ENCODE peak calls at places on chromosomes 7 and 10, in eight cellular contexts. B is transverse colon; H is brain microvascular endothelial cell; N is CD4-positive, CD25-positive, alpha-beta regulatory T cell; T is adrenal gland; F is GM23248; W is GM12878; G is osteoblast. I is an unnamed sample.

GRCh38 chr10:3494879-3495230 is 290.2 kb downstream of the KLF6 start:
- DNase-seq in N (no peak), B (no peak), W (no peak), T (no peak), H (no peak), G (no peak), F (no peak), I (no peak)

GRCh38 chr10:93190377-93190776 is 116.7 kb downstream of the CYP26A1 start:
- DNase-seq in H (no peak), F (no peak), B (no peak), N (no peak), W (no peak), T (no peak), G (no peak), I (no peak)

GRCh38 chr10:116708386-116708785 is 34.0 kb downstream of the HSPA12A start:
- DNase-seq in F (peak; percentile 89), H (peak; percentile 53), W (no peak), N (no peak), T (no peak), G (peak; percentile 98), B (no peak), I (no peak)

GRCh38 chr10:98029149-98030092 is 1.0 kb downstream of the CRTAC1 start:
- DNase-seq in H (no peak), T (no peak), W (no peak), B (no peak), N (no peak), F (no peak), G (peak; percentile 91), I (no peak)

GRCh38 chr10:22850541-22850940 is 77.3 kb upstream of the ARMC3 start:
- DNase-seq in T (no peak), B (no peak), N (no peak), F (no peak), G (no peak), W (no peak), H (no peak), I (no peak)

GRCh38 chr7:69749994-69750393 is 151.7 kb downstream of the AUTS2 start:
- DNase-seq in H (no peak), T (no peak), N (no peak), W (peak; percentile 63), F (no peak), G (no peak), B (no peak), I (no peak)

GRCh38 chr7:132270517-132270916 is 305.8 kb downstream of the PLXNA4 start:
- DNase-seq in N (no peak), W (no peak), G (no peak), B (no peak), F (peak; percentile 25), H (peak; percentile 11), T (no peak), I (no peak)

GRCh38 chr10:61902448-61903183 is 1.1 kb downstream of the ARID5B start:
- DNase-seq in W (no peak), G (peak; percentile 61), B (peak; percentile 64), T (peak; percentile 71), H (peak; percentile 67), N (peak; percentile 78), F (peak; percentile 77), I (peak; percentile 56)

GRCh38 chr7:507623-508305 is 11.9 kb downstream of the PDGFA start:
- DNase-seq in G (no peak), T (no peak), N (no peak), H (no peak), B (peak; percentile 7), F (no peak), W (no peak), I (no peak)

GRCh38 chr7:141519623-141520022 is 31.6 kb upstream of the AGK start:
- DNase-seq in F (no peak), T (no peak), G (no peak), W (no peak), H (no peak), N (no peak), B (no peak), I (no peak)

GRCh38 chr10:12235796-12236195 is 39.8 kb downstream of the CDC123 start:
- DNase-seq in T (no peak), B (no peak), F (no peak), G (peak; percentile 23), H (no peak), W (no peak), N (no peak), I (no peak)

GRCh38 chr7:68038621-68039314 is 1042.1 kb downstream of the TYW1 start:
- DNase-seq in T (peak; percentile 33), F (peak; percentile 22), B (no peak), H (peak; percentile 2), N (no peak), G (no peak), W (no peak), I (no peak)

GRCh38 chr10:61842755-61843497 is 58.6 kb upstream of the ARID5B start:
- DNase-seq in T (peak; percentile 49), N (no peak), B (no peak), W (no peak), G (peak; percentile 78), H (peak; percentile 57), F (peak; percentile 87), I (no peak)

GRCh38 chr7:151191544-151191943 is 4.5 kb upstream of the ASB10 start:
- DNase-seq in N (no peak), G (peak; percentile 42), F (no peak), B (no peak), W (no peak), H (no peak), T (no peak), I (no peak)

GRCh38 chr7:22894585-22894984 is 71.9 kb upstream of the TOMM7 start:
- DNase-seq in G (no peak), F (no peak), H (no peak), T (no peak), B (no peak), W (no peak), N (no peak), I (no peak)

GRCh38 chr7:50632561-50633413 is 67.6 kb upstream of the DDC start:
- DNase-seq in B (peak; percentile 59), G (peak; percentile 87), T (peak; percentile 55), N (peak; percentile 60), H (peak; percentile 61), F (peak; percentile 62), W (no peak), I (no peak)

GRCh38 chr7:102008535-102009262 is 191.3 kb downstream of the CUX1 start:
- DNase-seq in G (peak; percentile 34), W (no peak), B (peak; percentile 79), T (no peak), F (no peak), H (no peak), N (no peak), I (no peak)

GRCh38 chr10:127117125-127117524 is 79.3 kb downstream of the INSYN2A start:
- DNase-seq in N (peak; percentile 2), H (peak; percentile 64), F (peak; percentile 58), W (no peak), B (peak; percentile 35), T (peak; percentile 66), G (no peak), I (no peak)

GRCh38 chr10:51029172-51029641 is 45.1 kb upstream of the PRKG1 start:
- DNase-seq in B (no peak), T (no peak), F (peak; percentile 79), W (no peak), H (no peak), G (no peak), N (no peak), I (no peak)

GRCh38 chr10:43235070-43235900 is 31.6 kb downstream of the RASGEF1A start:
- DNase-seq in W (no peak), N (no peak), T (no peak), H (no peak), G (peak; percentile 68), B (no peak), F (no peak), I (no peak)

GRCh38 chr10:116728526-116729096 is 13.8 kb downstream of the HSPA12A start:
- DNase-seq in G (peak; percentile 91), B (no peak), F (peak; percentile 24), H (peak; percentile 7), N (no peak), W (no peak), T (no peak), I (no peak)

GRCh38 chr10:103839513-103839864 is 15.9 kb downstream of the SH3PXD2A start:
- DNase-seq in H (no peak), F (no peak), T (no peak), N (no peak), W (no peak), B (no peak), G (no peak), I (no peak)
- H3K27ac ChIP-seq in H (no peak overlapping the region), F (no peak overlapping the region), T (no peak overlapping the region), N (no peak overlapping the region), W (no peak overlapping the region), B (peak overlapping the region; percentile 63), G (no peak overlapping the region), I (no peak overlapping the region)

GRCh38 chr10:30185916-30186315 is 126.5 kb upstream of the JCAD start:
- DNase-seq in B (no peak), H (peak; percentile 75), F (peak; percentile 92), W (no peak), T (no peak), N (no peak), G (peak; percentile 93), I (no peak)
- H3K27ac ChIP-seq in B (no peak overlapping the region), H (peak overlapping the region; percentile 56), F (peak overlapping the region; percentile 55), W (no peak overlapping the region), T (no peak overlapping the region), N (no peak overlapping the region), G (peak overlapping the region; percentile 67), I (no peak overlapping the region)

DNA sequence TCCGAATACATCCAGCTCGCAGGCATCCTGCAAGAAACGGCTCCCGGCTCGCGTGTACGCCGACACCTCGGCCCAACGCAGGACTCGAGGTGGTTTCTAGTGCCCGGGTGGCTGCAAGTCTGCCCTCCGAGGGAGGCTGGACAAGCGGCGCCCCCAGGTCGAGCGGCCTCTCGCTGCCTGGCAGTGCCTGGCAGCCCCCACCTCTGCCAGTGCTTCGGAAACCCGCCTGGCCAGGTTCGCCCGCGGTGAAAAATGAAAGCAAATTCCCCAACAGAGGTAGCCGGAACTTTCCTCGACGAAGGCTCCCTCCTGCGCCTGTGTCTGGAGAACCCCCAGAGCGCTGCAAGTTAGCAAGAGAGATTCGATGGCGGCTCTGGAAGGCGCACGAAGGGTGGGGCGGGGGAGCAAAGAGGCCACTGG is 5.7 kb upstream of the ZNF503 start:
- DNase-seq in N (no peak), W (no peak), F (no peak), G (no peak), H (no peak), B (no peak), T (no peak), I (no peak)
- H3K27ac ChIP-seq in N (no peak overlapping the region), W (no peak overlapping the region), F (no peak overlapping the region), G (no peak overlapping the region), H (no peak overlapping the region), B (peak overlapping the region; percentile 93), T (no peak overlapping the region), I (peak overlapping the region; percentile 70)

GRCh38 chr10:86402283-86402931 is 35.8 kb upstream of the GRID1 start:
- DNase-seq in G (peak; percentile 89), W (no peak), N (no peak), B (no peak), H (no peak), T (no peak), F (peak; percentile 67), I (peak; percentile 37)

GRCh38 chr10:86401588-86402282 is 35.1 kb upstream of the GRID1 start:
- DNase-seq in W (no peak), H (no peak), B (peak; percentile 28), N (peak; percentile 28), T (peak; percentile 19), G (no peak), F (peak; percentile 56), I (peak; percentile 47)

GRCh38 chr10:86399514-86399878 is 32.9 kb upstream of the GRID1 start:
- DNase-seq in G (no peak), T (no peak), H (no peak), N (no peak), B (no peak), F (no peak), W (no peak), I (no peak)

GRCh38 chr10:86399879-86400704 is 33.5 kb upstream of the GRID1 start:
- DNase-seq in H (peak; percentile 93), B (peak; percentile 97), N (peak; percentile 94), T (peak; percentile 97), G (peak; percentile 98), W (peak; percentile 83), F (peak; percentile 99), I (peak; percentile 81)

GRCh38 chr10:86400705-86401587 is 34.4 kb upstream of the GRID1 start:
- DNase-seq in G (peak; percentile 90), B (peak; percentile 59), H (no peak), F (peak; percentile 72), T (peak; percentile 74), N (peak; percentile 67), W (no peak), I (peak; percentile 41)
- H3K27ac ChIP-seq in G (peak overlapping the region; percentile 41), B (peak overlapping the region; percentile 80), H (peak overlapping the region; percentile 25), F (peak overlapping the region; percentile 71), T (peak overlapping the region; percentile 72), N (peak overlapping the region; percentile 61), W (peak overlapping the region; percentile 84), I (peak overlapping the region; percentile 89)